ENCODE peak calls at places on chromosome 10, in nine cellular contexts. L is K562, K is GM12891, W is upper lobe of left lung, Z is spleen, B is H1, E is HCT116, G is prostate gland, F is esophagus muscularis mucosa. P is an unnamed sample.

GRCh38 chr10:119428789-119429188 is 113.7 kb downstream of the RGS10 start:
- DNase-seq in L (peak), K (no peak), W (no peak), Z (no peak), B (no peak), E (no peak), G (no peak), F (no peak), P (no peak)

GRCh38 chr10:5876181-5876768 is 13.4 kb downstream of the ANKRD16 start:
- DNase-seq in L (no peak), K (no peak), W (no peak), Z (peak), B (no peak), E (no peak), G (no peak), F (no peak), P (no peak)

GRCh38 chr10:69959911-69960310 is 92.7 kb upstream of the MACROH2A2 start:
- DNase-seq in L (no peak), K (no peak), W (no peak), Z (no peak), B (peak), E (no peak), G (no peak), F (no peak), P (no peak)

GRCh38 chr10:87844837-87845623 is 18.3 kb downstream of the KLLN start:
- DNase-seq in L (no peak), K (no peak), W (no peak), Z (no peak), B (no peak), E (no peak), G (no peak), F (no peak), P (no peak)

GRCh38 chr10:71920540-71921318 is 43.5 kb upstream of the CHST3 start:
- DNase-seq in L (peak), K (no peak), W (no peak), Z (no peak), B (no peak), E (no peak), G (no peak), F (no peak), P (no peak)

GRCh38 chr10:4663162-4663992 is 162.6 kb upstream of the AKR1E2 start:
- DNase-seq in L (peak), K (no peak), W (peak), Z (no peak), B (no peak), E (peak), G (peak), F (no peak), P (no peak)

GRCh38 chr10:101818958-101819633 is 852 bp upstream of the OGA start:
- DNase-seq in L (peak), K (no peak), W (peak), Z (peak), B (no peak), E (no peak), G (peak), F (no peak), P (peak)

GRCh38 chr10:123847686-123848432 is 43.7 kb downstream of the CPXM2 start:
- DNase-seq in L (no peak), K (no peak), W (no peak), Z (no peak), B (no peak), E (no peak), G (no peak), F (peak), P (no peak)

GRCh38 chr10:23081891-23082290 is 13.5 kb upstream of the MSRB2 start:
- DNase-seq in L (peak), K (no peak), W (no peak), Z (no peak), B (no peak), E (peak), G (no peak), F (no peak), P (no peak)

GRCh38 chr10:102869290-102870198 is at the start of gene AS3MT:
- DNase-seq in L (no peak), K (peak), W (peak), Z (peak), B (peak), E (no peak), G (peak), F (no peak), P (peak)

GRCh38 chr10:33559105-33559504 is 224.6 kb upstream of the NRP1 start:
- DNase-seq in L (no peak), K (no peak), W (no peak), Z (no peak), B (no peak), E (no peak), G (no peak), F (no peak), P (no peak)

GRCh38 chr10:77560052-77560451 is 77.6 kb downstream of the KCNMA1 start:
- DNase-seq in L (no peak), K (no peak), W (no peak), Z (no peak), B (no peak), E (no peak), G (no peak), F (no peak), P (no peak)

GRCh38 chr10:77563638-77564270 is 73.9 kb downstream of the KCNMA1 start:
- DNase-seq in L (no peak), K (no peak), W (no peak), Z (no peak), B (no peak), E (no peak), G (no peak), F (no peak), P (no peak)

GRCh38 chr10:77564781-77565589 is 72.6 kb downstream of the KCNMA1 start:
- DNase-seq in L (no peak), K (no peak), W (no peak), Z (no peak), B (peak), E (no peak), G (no peak), F (no peak), P (no peak)

GRCh38 chr10:77560471-77560870 is 77.1 kb downstream of the KCNMA1 start:
- DNase-seq in L (no peak), K (no peak), W (peak), Z (no peak), B (no peak), E (no peak), G (no peak), F (no peak), P (no peak)

GRCh38 chr10:77562742-77563141 is 74.9 kb downstream of the KCNMA1 start:
- DNase-seq in L (no peak), K (no peak), W (no peak), Z (no peak), B (no peak), E (no peak), G (no peak), F (no peak), P (no peak)
- TF ChIP-seq POLR2AphosphoS5 in L (no peak), K (no peak), W (no peak), Z (no peak), B (no peak), E (no peak), G (no peak), F (peak), P (no peak)

GRCh38 chr10:131203456-131204357 is 107.8 kb downstream of the TCERG1L start:
- DNase-seq in L (no peak), K (no peak), W (peak), Z (peak), B (peak), E (no peak), G (no peak), F (no peak), P (no peak)

GRCh38 chr10:131206136-131206995 is 105.2 kb downstream of the TCERG1L start:
- DNase-seq in L (no peak), K (no peak), W (peak), Z (peak), B (peak), E (no peak), G (no peak), F (no peak), P (no peak)

GRCh38 chr10:131205556-131205955 is 106.0 kb downstream of the TCERG1L start:
- DNase-seq in L (no peak), K (no peak), W (peak), Z (peak), B (peak), E (no peak), G (no peak), F (no peak), P (no peak)

GRCh38 chr10:131202964-131203363 is 108.6 kb downstream of the TCERG1L start:
- DNase-seq in L (no peak), K (no peak), W (peak), Z (peak), B (no peak), E (no peak), G (no peak), F (no peak), P (peak)

GRCh38 chr10:131204406-131205152 is 106.9 kb downstream of the TCERG1L start:
- DNase-seq in L (no peak), K (no peak), W (peak), Z (peak), B (peak), E (no peak), G (no peak), F (no peak), P (no peak)
- TF ChIP-seq POLR2A in L (no peak), K (no peak), W (no peak), Z (no peak), B (no peak), E (no peak), G (no peak), F (no peak), P (no peak)

GRCh38 chr10:3225589-3225988 is 53.0 kb upstream of the PITRM1 start:
- DNase-seq in L (no peak), K (no peak), W (no peak), Z (no peak), B (no peak), E (no peak), G (no peak), F (no peak), P (no peak)

GRCh38 chr10:3229815-3230214 is 57.2 kb upstream of the PITRM1 start:
- DNase-seq in L (no peak), K (no peak), W (no peak), Z (no peak), B (no peak), E (no peak), G (no peak), F (no peak), P (no peak)

GRCh38 chr10:3224241-3224640 is 51.7 kb upstream of the PITRM1 start:
- DNase-seq in L (no peak), K (no peak), W (no peak), Z (no peak), B (no peak), E (no peak), G (no peak), F (no peak), P (no peak)

GRCh38 chr10:3228610-3228945 is 56.0 kb upstream of the PITRM1 start:
- DNase-seq in L (no peak), K (no peak), W (no peak), Z (no peak), B (no peak), E (no peak), G (no peak), F (no peak), P (no peak)

DNA sequence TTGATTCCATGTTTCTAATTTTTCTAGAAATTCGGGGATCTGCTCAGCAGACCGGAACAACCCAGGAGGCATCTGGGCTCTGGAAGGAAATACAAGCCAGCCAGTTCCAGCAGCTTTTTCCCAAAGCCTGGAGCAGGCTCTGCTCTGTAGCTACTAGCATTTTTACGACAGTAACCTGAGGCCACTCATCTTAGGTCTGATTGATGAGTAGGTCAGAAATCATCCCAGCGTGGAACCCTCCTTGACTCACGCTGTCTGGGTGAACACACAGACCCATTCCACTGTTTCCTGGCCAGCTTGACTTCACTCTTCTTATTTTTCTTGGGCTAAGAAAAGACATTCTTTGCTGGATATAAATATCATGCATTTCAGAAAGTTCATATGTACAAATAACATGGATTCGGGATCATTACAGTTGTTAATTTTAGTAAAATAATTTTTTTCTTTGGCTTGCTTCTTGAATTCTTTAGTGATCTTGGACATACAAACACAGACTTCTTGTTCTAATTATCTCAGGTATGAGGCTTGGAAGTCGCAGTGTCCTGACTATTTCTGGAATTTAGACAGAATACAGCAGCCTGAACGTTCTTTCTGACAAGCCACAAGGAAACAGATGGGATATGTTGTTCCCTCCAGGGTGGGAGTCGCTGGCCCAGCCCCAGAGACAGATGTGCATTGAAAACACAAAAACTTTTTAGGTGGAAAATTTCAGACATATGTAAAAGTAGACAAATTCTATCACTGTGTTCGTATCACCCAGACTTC is 54.6 kb upstream of the PITRM1 start:
- DNase-seq in L (no peak), K (no peak), W (no peak), Z (no peak), B (no peak), E (peak), G (no peak), F (no peak), P (no peak)
- TF ChIP-seq POLR2AphosphoS5 in L (no peak), K (no peak), W (no peak), Z (no peak), B (no peak), E (no peak), G (no peak), F (no peak), P (no peak)

GRCh38 chr10:31315453-31315852 is 3.6 kb upstream of the ZEB1 start:
- DNase-seq in L (no peak), K (no peak), W (no peak), Z (no peak), B (no peak), E (no peak), G (no peak), F (no peak), P (no peak)
- TF ChIP-seq POLR2A in L (no peak), K (no peak), W (no peak), Z (no peak), B (no peak), E (no peak), G (no peak), F (no peak), P (no peak)

DNA sequence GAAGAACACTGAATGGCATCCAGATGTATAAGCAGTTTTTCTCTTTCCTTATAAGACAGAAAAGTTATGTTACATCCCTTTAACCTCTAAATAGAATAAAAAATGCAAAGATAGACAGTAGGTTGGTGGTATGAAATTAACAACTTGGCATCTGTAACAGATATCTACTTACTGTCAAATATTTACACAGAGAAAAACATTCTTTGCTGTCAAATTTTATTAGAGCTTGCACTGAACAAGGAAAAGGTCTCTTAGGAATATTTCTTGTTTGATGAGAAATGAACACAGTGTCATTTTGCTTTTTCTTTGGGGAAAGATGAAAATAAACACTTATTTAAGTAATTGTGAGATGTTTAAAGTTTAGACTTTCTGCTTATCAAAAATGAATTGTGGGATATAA is 65.6 kb upstream of the PCDH15 start:
- DNase-seq in L (no peak), K (no peak), W (no peak), Z (no peak), B (no peak), E (no peak), G (no peak), F (no peak), P (no peak)
- TF ChIP-seq POLR2AphosphoS5 in L (no peak), K (no peak), W (no peak), Z (no peak), B (no peak), E (no peak), G (no peak), F (no peak), P (no peak)

P was measured in breast epithelium.